ENCODE peak calls at places on chromosomes 1 and 21, in nine cellular contexts. One of them, this sample, is unnamed.

GRCh38 chr1:19772053-19772452 is 27.7 kb downstream of the TMCO4 start:
- DNase-seq in heart right ventricle: no peak
- DNase-seq in aorta: no peak
- DNase-seq in endodermal cell: peak; percentile 71
- DNase-seq in adipocyte: no peak
- DNase-seq in H1: no peak
- DNase-seq in small intestine: no peak
- DNase-seq in body of pancreas: peak; percentile 9
- DNase-seq in NT2/D1: no peak
- DNase-seq in this sample: no peak

GRCh38 chr21:46554431-46555224 is 50.3 kb downstream of the S100B start:
- DNase-seq in H1: peak; percentile 39
- DNase-seq in aorta: no peak
- DNase-seq in endodermal cell: no peak
- DNase-seq in heart right ventricle: no peak
- DNase-seq in small intestine: no peak
- DNase-seq in NT2/D1: no peak
- DNase-seq in adipocyte: no peak
- DNase-seq in body of pancreas: no peak
- DNase-seq in this sample: no peak

GRCh38 chr1:7299329-7299799 is 471.7 kb upstream of the VAMP3 start:
- DNase-seq in adipocyte: peak; percentile 96
- DNase-seq in heart right ventricle: peak; percentile 56
- DNase-seq in H1: peak; percentile 50
- DNase-seq in aorta: peak; percentile 71
- DNase-seq in NT2/D1: peak; percentile 49
- DNase-seq in endodermal cell: peak; percentile 80
- DNase-seq in small intestine: peak; percentile 9
- DNase-seq in body of pancreas: peak; percentile 30
- DNase-seq in this sample: peak; percentile 82

GRCh38 chr1:195733826-195734225 is 874.4 kb downstream of the KCNT2 start:
- DNase-seq in small intestine: peak; percentile 4
- DNase-seq in endodermal cell: peak; percentile 70
- DNase-seq in adipocyte: no peak
- DNase-seq in H1: no peak
- DNase-seq in body of pancreas: no peak
- DNase-seq in NT2/D1: peak; percentile 36
- DNase-seq in heart right ventricle: no peak
- DNase-seq in aorta: no peak
- DNase-seq in this sample: peak; percentile 21

GRCh38 chr1:96306809-96307208 is 414.8 kb upstream of the PTBP2 start:
- DNase-seq in adipocyte: peak; percentile 61
- DNase-seq in small intestine: no peak
- DNase-seq in NT2/D1: no peak
- DNase-seq in heart right ventricle: no peak
- DNase-seq in body of pancreas: no peak
- DNase-seq in aorta: no peak
- DNase-seq in H1: no peak
- DNase-seq in endodermal cell: no peak
- DNase-seq in this sample: no peak

GRCh38 chr21:45120975-45121374 is 46.6 kb downstream of the ADARB1 start:
- DNase-seq in H1: no peak
- DNase-seq in NT2/D1: no peak
- DNase-seq in small intestine: no peak
- DNase-seq in body of pancreas: no peak
- DNase-seq in adipocyte: no peak
- DNase-seq in aorta: no peak
- DNase-seq in endodermal cell: no peak
- DNase-seq in heart right ventricle: no peak
- DNase-seq in this sample: no peak

GRCh38 chr1:160711528-160712311 is at the start of gene CD48:
- DNase-seq in small intestine: peak; percentile 46
- DNase-seq in heart right ventricle: no peak
- DNase-seq in H1: no peak
- DNase-seq in adipocyte: no peak
- DNase-seq in NT2/D1: no peak
- DNase-seq in body of pancreas: peak; percentile 11
- DNase-seq in endodermal cell: no peak
- DNase-seq in aorta: no peak
- DNase-seq in this sample: no peak

GRCh38 chr1:208237241-208237640 is 6.9 kb downstream of the PLXNA2 start:
- DNase-seq in endodermal cell: no peak
- DNase-seq in NT2/D1: no peak
- DNase-seq in body of pancreas: no peak
- DNase-seq in small intestine: no peak
- DNase-seq in aorta: no peak
- DNase-seq in heart right ventricle: no peak
- DNase-seq in H1: no peak
- DNase-seq in adipocyte: no peak
- DNase-seq in this sample: no peak

GRCh38 chr21:43643193-43643592 is 16.1 kb downstream of the HSF2BP start:
- DNase-seq in aorta: no peak
- DNase-seq in H1: no peak
- DNase-seq in small intestine: no peak
- DNase-seq in endodermal cell: no peak
- DNase-seq in body of pancreas: no peak
- DNase-seq in heart right ventricle: no peak
- DNase-seq in adipocyte: no peak
- DNase-seq in NT2/D1: no peak
- DNase-seq in this sample: no peak

GRCh38 chr1:205914730-205915129 is 28.5 kb downstream of the SLC26A9 start:
- DNase-seq in adipocyte: no peak
- DNase-seq in endodermal cell: no peak
- DNase-seq in body of pancreas: no peak
- DNase-seq in small intestine: no peak
- DNase-seq in H1: peak; percentile 8
- DNase-seq in NT2/D1: no peak
- DNase-seq in heart right ventricle: no peak
- DNase-seq in aorta: no peak
- DNase-seq in this sample: no peak

GRCh38 chr1:115189814-115190541 is 100.7 kb upstream of the TSPAN2 start:
- DNase-seq in small intestine: no peak
- DNase-seq in aorta: no peak
- DNase-seq in heart right ventricle: no peak
- DNase-seq in H1: no peak
- DNase-seq in endodermal cell: no peak
- DNase-seq in NT2/D1: no peak
- DNase-seq in body of pancreas: no peak
- DNase-seq in adipocyte: peak; percentile 89
- DNase-seq in this sample: peak; percentile 56

GRCh38 chr1:98030483-98030882 is 109.6 kb upstream of the DPYD start:
- DNase-seq in small intestine: no peak
- DNase-seq in heart right ventricle: no peak
- DNase-seq in H1: no peak
- DNase-seq in adipocyte: no peak
- DNase-seq in body of pancreas: no peak
- DNase-seq in NT2/D1: no peak
- DNase-seq in aorta: no peak
- DNase-seq in endodermal cell: no peak
- DNase-seq in this sample: no peak

GRCh38 chr1:8702121-8702520 is 115.3 kb downstream of the RERE start:
- DNase-seq in endodermal cell: peak; percentile 76
- DNase-seq in aorta: no peak
- DNase-seq in small intestine: peak; percentile 49
- DNase-seq in NT2/D1: no peak
- DNase-seq in heart right ventricle: peak; percentile 16
- DNase-seq in adipocyte: peak; percentile 60
- DNase-seq in body of pancreas: peak; percentile 81
- DNase-seq in H1: no peak
- DNase-seq in this sample: no peak

GRCh38 chr21:33257404-33257803 is 8.8 kb upstream of the IL10RB start:
- DNase-seq in heart right ventricle: no peak
- DNase-seq in H1: no peak
- DNase-seq in endodermal cell: peak; percentile 17
- DNase-seq in aorta: no peak
- DNase-seq in body of pancreas: no peak
- DNase-seq in small intestine: no peak
- DNase-seq in NT2/D1: no peak
- DNase-seq in adipocyte: no peak
- DNase-seq in this sample: no peak

GRCh38 chr21:14850394-14850793 is 214.4 kb downstream of the NRIP1 start:
- DNase-seq in heart right ventricle: no peak
- DNase-seq in body of pancreas: no peak
- DNase-seq in adipocyte: peak; percentile 60
- DNase-seq in aorta: no peak
- DNase-seq in small intestine: no peak
- DNase-seq in NT2/D1: no peak
- DNase-seq in H1: no peak
- DNase-seq in endodermal cell: no peak
- DNase-seq in this sample: no peak

GRCh38 chr1:199084293-199084692 is 445.5 kb downstream of the PTPRC start:
- DNase-seq in aorta: no peak
- DNase-seq in adipocyte: peak; percentile 59
- DNase-seq in heart right ventricle: no peak
- DNase-seq in endodermal cell: no peak
- DNase-seq in H1: no peak
- DNase-seq in NT2/D1: no peak
- DNase-seq in body of pancreas: no peak
- DNase-seq in small intestine: no peak
- DNase-seq in this sample: no peak

GRCh38 chr1:100528861-100529260 is 9.1 kb upstream of the GPR88 start:
- DNase-seq in heart right ventricle: no peak
- DNase-seq in adipocyte: peak; percentile 64
- DNase-seq in NT2/D1: no peak
- DNase-seq in small intestine: no peak
- DNase-seq in endodermal cell: no peak
- DNase-seq in body of pancreas: no peak
- DNase-seq in H1: no peak
- DNase-seq in aorta: no peak
- DNase-seq in this sample: no peak

GRCh38 chr1:100523038-100523649 is 14.8 kb upstream of the GPR88 start:
- DNase-seq in adipocyte: no peak
- DNase-seq in aorta: no peak
- DNase-seq in NT2/D1: no peak
- DNase-seq in H1: no peak
- DNase-seq in endodermal cell: no peak
- DNase-seq in heart right ventricle: no peak
- DNase-seq in small intestine: no peak
- DNase-seq in body of pancreas: no peak
- DNase-seq in this sample: no peak

GRCh38 chr1:100530141-100530540 is 7.8 kb upstream of the GPR88 start:
- DNase-seq in adipocyte: no peak
- DNase-seq in heart right ventricle: no peak
- DNase-seq in H1: no peak
- DNase-seq in body of pancreas: no peak
- DNase-seq in NT2/D1: no peak
- DNase-seq in endodermal cell: no peak
- DNase-seq in small intestine: no peak
- DNase-seq in aorta: no peak
- DNase-seq in this sample: no peak

GRCh38 chr1:100524355-100524754 is 13.6 kb upstream of the GPR88 start:
- DNase-seq in adipocyte: no peak
- DNase-seq in heart right ventricle: no peak
- DNase-seq in body of pancreas: no peak
- DNase-seq in small intestine: no peak
- DNase-seq in aorta: no peak
- DNase-seq in NT2/D1: no peak
- DNase-seq in H1: no peak
- DNase-seq in endodermal cell: no peak
- DNase-seq in this sample: no peak

DNA sequence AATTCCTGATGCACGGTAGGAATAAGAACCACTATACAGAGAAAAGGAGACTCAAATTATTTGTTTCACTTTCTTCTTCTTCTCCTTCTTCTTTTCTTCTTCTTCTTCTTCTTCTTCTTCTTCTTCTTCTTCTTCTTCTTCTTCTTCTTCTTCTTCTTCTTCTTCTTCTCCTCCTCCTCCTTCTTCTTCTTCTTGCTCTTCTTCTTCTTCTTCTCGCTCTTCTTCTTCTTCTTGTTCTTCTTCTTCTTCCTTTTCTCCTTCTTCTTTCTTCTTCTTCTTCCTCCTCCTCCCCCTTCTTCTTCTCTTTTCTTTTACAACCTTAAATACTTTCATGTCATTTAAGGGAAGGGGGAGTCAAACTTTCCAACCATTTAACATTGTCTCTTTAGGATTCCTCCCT is 11.0 kb upstream of the GPR88 start:
- DNase-seq in heart right ventricle: no peak
- DNase-seq in adipocyte: no peak
- DNase-seq in body of pancreas: no peak
- DNase-seq in aorta: no peak
- DNase-seq in endodermal cell: no peak
- DNase-seq in H1: no peak
- DNase-seq in NT2/D1: no peak
- DNase-seq in small intestine: no peak
- DNase-seq in this sample: no peak
- H3K4me1 ChIP-seq in heart right ventricle: peaks cover 47% of the 10 kb centered on the region
- H3K4me1 ChIP-seq in adipocyte: peaks cover 37% of the 10 kb centered on the region
- H3K4me1 ChIP-seq in body of pancreas: no peaks in the 10 kb centered on the region
- H3K4me1 ChIP-seq in aorta: no peaks in the 10 kb centered on the region
- H3K4me1 ChIP-seq in endodermal cell: no peaks in the 10 kb centered on the region
- H3K4me1 ChIP-seq in H1: no peaks in the 10 kb centered on the region
- H3K4me1 ChIP-seq in NT2/D1: no peaks in the 10 kb centered on the region
- H3K4me1 ChIP-seq in small intestine: peaks cover 6% of the 10 kb centered on the region
- H3K4me1 ChIP-seq in this sample: no peaks in the 10 kb centered on the region

GRCh38 chr1:41641941-41642527 is 157.6 kb upstream of the EDN2 start:
- DNase-seq in endodermal cell: peak; percentile 29
- DNase-seq in NT2/D1: no peak
- DNase-seq in H1: no peak
- DNase-seq in body of pancreas: no peak
- DNase-seq in heart right ventricle: no peak
- DNase-seq in aorta: no peak
- DNase-seq in adipocyte: no peak
- DNase-seq in small intestine: no peak
- DNase-seq in this sample: no peak
- H3K4me1 ChIP-seq in endodermal cell: no peaks in the 10 kb centered on the region
- H3K4me1 ChIP-seq in NT2/D1: peaks cover 9% of the 10 kb centered on the region
- H3K4me1 ChIP-seq in H1: no peaks in the 10 kb centered on the region
- H3K4me1 ChIP-seq in body of pancreas: no peaks in the 10 kb centered on the region
- H3K4me1 ChIP-seq in heart right ventricle: no peaks in the 10 kb centered on the region
- H3K4me1 ChIP-seq in aorta: no peaks in the 10 kb centered on the region
- H3K4me1 ChIP-seq in adipocyte: peaks cover 3% of the 10 kb centered on the region
- H3K4me1 ChIP-seq in small intestine: no peaks in the 10 kb centered on the region
- H3K4me1 ChIP-seq in this sample: no peaks in the 10 kb centered on the region

DNA sequence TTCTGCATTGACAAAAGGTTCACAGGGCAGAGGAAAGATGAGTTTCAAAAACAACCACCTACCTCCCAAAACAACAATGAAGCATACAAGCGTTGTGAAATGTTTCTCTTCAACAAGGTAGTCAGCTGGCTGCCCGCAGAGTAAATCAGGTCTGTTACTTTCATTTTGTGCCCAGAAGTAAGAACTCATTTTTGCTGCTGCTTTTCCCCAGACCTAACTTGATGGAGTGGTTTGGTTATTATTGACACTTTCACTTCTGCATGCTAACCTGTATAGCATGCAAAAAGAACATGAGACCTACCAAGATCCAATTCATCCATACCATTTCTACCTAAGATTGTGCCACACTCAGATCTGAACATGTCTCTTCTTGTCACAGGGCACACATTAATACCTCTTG is 1.3 kb downstream of the SLC9C2 start:
- DNase-seq in heart right ventricle: no peak
- DNase-seq in adipocyte: no peak
- DNase-seq in NT2/D1: no peak
- DNase-seq in aorta: no peak
- DNase-seq in H1: no peak
- DNase-seq in small intestine: no peak
- DNase-seq in endodermal cell: no peak
- DNase-seq in body of pancreas: no peak
- DNase-seq in this sample: no peak
- H3K4me1 ChIP-seq in heart right ventricle: peaks cover 15% of the 10 kb centered on the region
- H3K4me1 ChIP-seq in adipocyte: no peaks in the 10 kb centered on the region
- H3K4me1 ChIP-seq in NT2/D1: no peaks in the 10 kb centered on the region
- H3K4me1 ChIP-seq in aorta: no peaks in the 10 kb centered on the region
- H3K4me1 ChIP-seq in H1: no peaks in the 10 kb centered on the region
- H3K4me1 ChIP-seq in small intestine: no peaks in the 10 kb centered on the region
- H3K4me1 ChIP-seq in endodermal cell: no peaks in the 10 kb centered on the region
- H3K4me1 ChIP-seq in body of pancreas: peaks cover 4% of the 10 kb centered on the region
- H3K4me1 ChIP-seq in this sample: no peaks in the 10 kb centered on the region

GRCh38 chr1:27007909-27008582 is 4.6 kb downstream of the TENT5B start:
- DNase-seq in heart right ventricle: no peak
- DNase-seq in small intestine: peak; percentile 44
- DNase-seq in aorta: no peak
- DNase-seq in adipocyte: peak; percentile 65
- DNase-seq in H1: peak; percentile 75
- DNase-seq in NT2/D1: no peak
- DNase-seq in body of pancreas: peak; percentile 70
- DNase-seq in endodermal cell: peak; percentile 88
- DNase-seq in this sample: no peak
- H3K4me1 ChIP-seq in heart right ventricle: peaks cover 70% of the 10 kb centered on the region
- H3K4me1 ChIP-seq in small intestine: peaks cover 5% of the 10 kb centered on the region
- H3K4me1 ChIP-seq in aorta: no peaks in the 10 kb centered on the region
- H3K4me1 ChIP-seq in adipocyte: peaks cover 51% of the 10 kb centered on the region
- H3K4me1 ChIP-seq in H1: peaks cover 50% of the 10 kb centered on the region
- H3K4me1 ChIP-seq in NT2/D1: peaks cover 51% of the 10 kb centered on the region
- H3K4me1 ChIP-seq in body of pancreas: peaks cover 73% of the 10 kb centered on the region
- H3K4me1 ChIP-seq in endodermal cell: peaks cover 31% of the 10 kb centered on the region
- H3K4me1 ChIP-seq in this sample: peaks cover 93% of the 10 kb centered on the region